ENCODE peak calls at places on chromosomes 13 and 19, in eight cellular contexts. One of them, this sample, is unnamed.

GRCh38 chr19:53864308-53864836 is 3.3 kb upstream of the MYADM start:
- DNase-seq in breast epithelium: no peak
- DNase-seq in HL-60: no peak
- DNase-seq in Panc1: no peak
- DNase-seq in suprapubic skin: no peak
- DNase-seq in HCT116: no peak
- DNase-seq in transverse colon: peak; percentile 55
- DNase-seq in GM12878: no peak
- DNase-seq in this sample: no peak

GRCh38 chr13:99830931-99831330 is 140.6 kb downstream of the ZIC5 start:
- DNase-seq in breast epithelium: no peak
- DNase-seq in HL-60: no peak
- DNase-seq in Panc1: no peak
- DNase-seq in suprapubic skin: no peak
- DNase-seq in HCT116: no peak
- DNase-seq in transverse colon: no peak
- DNase-seq in GM12878: no peak
- DNase-seq in this sample: no peak

GRCh38 chr13:46640843-46641242 is 87.9 kb downstream of the LRCH1 start:
- DNase-seq in breast epithelium: no peak
- DNase-seq in HL-60: peak; percentile 22
- DNase-seq in Panc1: no peak
- DNase-seq in suprapubic skin: no peak
- DNase-seq in HCT116: no peak
- DNase-seq in transverse colon: no peak
- DNase-seq in GM12878: no peak
- DNase-seq in this sample: no peak

GRCh38 chr13:75789451-75790197 is 153.5 kb downstream of the LMO7 start:
- DNase-seq in breast epithelium: no peak
- DNase-seq in HL-60: no peak
- DNase-seq in Panc1: no peak
- DNase-seq in suprapubic skin: no peak
- DNase-seq in HCT116: no peak
- DNase-seq in transverse colon: no peak
- DNase-seq in GM12878: no peak
- DNase-seq in this sample: no peak

GRCh38 chr13:79936368-79937136 is 404.4 kb downstream of the SPRY2 start:
- DNase-seq in breast epithelium: no peak
- DNase-seq in HL-60: no peak
- DNase-seq in Panc1: peak; percentile 91
- DNase-seq in suprapubic skin: no peak
- DNase-seq in HCT116: no peak
- DNase-seq in transverse colon: no peak
- DNase-seq in GM12878: no peak
- DNase-seq in this sample: no peak

GRCh38 chr19:18388328-18389094 is 2.6 kb downstream of the GDF15 start:
- DNase-seq in breast epithelium: peak; percentile 85
- DNase-seq in HL-60: peak; percentile 81
- DNase-seq in Panc1: no peak
- DNase-seq in suprapubic skin: peak; percentile 81
- DNase-seq in HCT116: no peak
- DNase-seq in transverse colon: peak; percentile 88
- DNase-seq in GM12878: peak; percentile 60
- DNase-seq in this sample: no peak

GRCh38 chr13:97020689-97021240 is 26.5 kb upstream of the OXGR1 start:
- DNase-seq in breast epithelium: no peak
- DNase-seq in HL-60: no peak
- DNase-seq in Panc1: no peak
- DNase-seq in suprapubic skin: no peak
- DNase-seq in HCT116: no peak
- DNase-seq in transverse colon: no peak
- DNase-seq in GM12878: no peak
- DNase-seq in this sample: no peak

GRCh38 chr13:51928231-51928630 is 66.5 kb downstream of the CCDC70 start:
- DNase-seq in breast epithelium: no peak
- DNase-seq in HL-60: no peak
- DNase-seq in Panc1: no peak
- DNase-seq in suprapubic skin: no peak
- DNase-seq in HCT116: no peak
- DNase-seq in transverse colon: no peak
- DNase-seq in GM12878: no peak
- DNase-seq in this sample: no peak

GRCh38 chr19:3450796-3451411 is 29.4 kb downstream of the SMIM24 start:
- DNase-seq in breast epithelium: no peak
- DNase-seq in HL-60: no peak
- DNase-seq in Panc1: peak; percentile 91
- DNase-seq in suprapubic skin: peak; percentile 84
- DNase-seq in HCT116: no peak
- DNase-seq in transverse colon: peak; percentile 61
- DNase-seq in GM12878: no peak
- DNase-seq in this sample: no peak

GRCh38 chr13:74287672-74288169 is 153.5 kb upstream of the KLF12 start:
- DNase-seq in breast epithelium: no peak
- DNase-seq in HL-60: no peak
- DNase-seq in Panc1: no peak
- DNase-seq in suprapubic skin: peak; percentile 70
- DNase-seq in HCT116: no peak
- DNase-seq in transverse colon: peak; percentile 85
- DNase-seq in GM12878: no peak
- DNase-seq in this sample: peak; percentile 48

GRCh38 chr13:63075126-63075525 is 1659.5 kb upstream of the PCDH20 start:
- DNase-seq in breast epithelium: no peak
- DNase-seq in HL-60: no peak
- DNase-seq in Panc1: no peak
- DNase-seq in suprapubic skin: no peak
- DNase-seq in HCT116: no peak
- DNase-seq in transverse colon: no peak
- DNase-seq in GM12878: no peak
- DNase-seq in this sample: no peak

GRCh38 chr19:15248648-15249559 is 16.7 kb upstream of the EPHX3 start:
- DNase-seq in breast epithelium: no peak
- DNase-seq in HL-60: no peak
- DNase-seq in Panc1: peak; percentile 2
- DNase-seq in suprapubic skin: no peak
- DNase-seq in HCT116: no peak
- DNase-seq in transverse colon: peak; percentile 74
- DNase-seq in GM12878: no peak
- DNase-seq in this sample: no peak

GRCh38 chr13:85099245-85099644 is 700.0 kb downstream of the SLITRK6 start:
- DNase-seq in breast epithelium: no peak
- DNase-seq in HL-60: no peak
- DNase-seq in Panc1: no peak
- DNase-seq in suprapubic skin: no peak
- DNase-seq in HCT116: no peak
- DNase-seq in transverse colon: no peak
- DNase-seq in GM12878: no peak
- DNase-seq in this sample: no peak

GRCh38 chr19:16062789-16063188 is 13.5 kb upstream of the TPM4 start:
- DNase-seq in breast epithelium: no peak
- DNase-seq in HL-60: peak; percentile 72
- DNase-seq in Panc1: no peak
- DNase-seq in suprapubic skin: peak; percentile 77
- DNase-seq in HCT116: no peak
- DNase-seq in transverse colon: peak; percentile 78
- DNase-seq in GM12878: no peak
- DNase-seq in this sample: no peak

GRCh38 chr13:36804588-36804987 is 14.4 kb upstream of the RFXAP start:
- DNase-seq in breast epithelium: no peak
- DNase-seq in HL-60: no peak
- DNase-seq in Panc1: no peak
- DNase-seq in suprapubic skin: no peak
- DNase-seq in HCT116: no peak
- DNase-seq in transverse colon: no peak
- DNase-seq in GM12878: no peak
- DNase-seq in this sample: no peak

GRCh38 chr13:31846182-31846938 is 107.0 kb downstream of the RXFP2 start:
- DNase-seq in breast epithelium: peak; percentile 67
- DNase-seq in HL-60: peak; percentile 79
- DNase-seq in Panc1: no peak
- DNase-seq in suprapubic skin: peak; percentile 87
- DNase-seq in HCT116: peak; percentile 51
- DNase-seq in transverse colon: peak; percentile 83
- DNase-seq in GM12878: peak; percentile 27
- DNase-seq in this sample: no peak

GRCh38 chr13:90400372-90400771 is 947.1 kb upstream of the MIR17HG start:
- DNase-seq in breast epithelium: no peak
- DNase-seq in HL-60: no peak
- DNase-seq in Panc1: no peak
- DNase-seq in suprapubic skin: no peak
- DNase-seq in HCT116: no peak
- DNase-seq in transverse colon: no peak
- DNase-seq in GM12878: no peak
- DNase-seq in this sample: no peak

GRCh38 chr13:102286326-102286725 is 115.5 kb downstream of the FGF14 start:
- DNase-seq in breast epithelium: no peak
- DNase-seq in HL-60: no peak
- DNase-seq in Panc1: no peak
- DNase-seq in suprapubic skin: no peak
- DNase-seq in HCT116: no peak
- DNase-seq in transverse colon: no peak
- DNase-seq in GM12878: no peak
- DNase-seq in this sample: no peak

DNA sequence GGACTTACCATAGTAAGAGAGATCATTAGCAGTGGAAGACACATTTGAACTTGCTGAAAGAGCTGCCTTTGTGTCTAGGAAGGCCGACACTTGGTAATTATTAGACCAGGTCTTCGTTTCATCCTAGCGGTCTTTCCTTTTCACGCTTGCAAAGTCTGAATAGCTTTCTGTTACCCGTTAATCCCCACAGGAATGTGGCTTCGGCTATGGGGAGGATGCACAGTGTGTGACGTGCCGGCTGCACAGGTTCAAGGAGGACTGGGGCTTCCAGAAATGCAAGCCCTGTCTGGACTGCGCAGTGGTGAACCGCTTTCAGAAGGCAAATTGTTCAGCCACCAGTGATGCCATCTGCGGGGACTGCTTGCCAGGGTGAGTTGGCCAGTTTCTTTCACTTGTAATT is 45.5 kb downstream of the TNFRSF19 start:
- DNase-seq in breast epithelium: no peak
- DNase-seq in HL-60: no peak
- DNase-seq in Panc1: no peak
- DNase-seq in suprapubic skin: no peak
- DNase-seq in HCT116: no peak
- DNase-seq in transverse colon: no peak
- DNase-seq in GM12878: no peak
- DNase-seq in this sample: no peak
- TF ChIP-seq POLR2AphosphoS5 in breast epithelium: no peak
- TF ChIP-seq POLR2AphosphoS5 in HL-60: no peak
- TF ChIP-seq POLR2AphosphoS5 in Panc1: no peak
- TF ChIP-seq POLR2AphosphoS5 in suprapubic skin: no peak
- TF ChIP-seq POLR2AphosphoS5 in HCT116: no peak
- TF ChIP-seq POLR2AphosphoS5 in transverse colon: no peak
- TF ChIP-seq POLR2AphosphoS5 in GM12878: no peak
- TF ChIP-seq POLR2AphosphoS5 in this sample: no peak

GRCh38 chr19:46416077-46416709 is 2.8 kb upstream of the CCDC8 start:
- DNase-seq in breast epithelium: peak; percentile 76
- DNase-seq in HL-60: no peak
- DNase-seq in Panc1: no peak
- DNase-seq in suprapubic skin: peak; percentile 77
- DNase-seq in HCT116: peak; percentile 40
- DNase-seq in transverse colon: peak; percentile 67
- DNase-seq in GM12878: no peak
- DNase-seq in this sample: no peak
- TF ChIP-seq POLR2AphosphoS5 in breast epithelium: peak; percentile 49
- TF ChIP-seq POLR2AphosphoS5 in HL-60: no peak
- TF ChIP-seq POLR2AphosphoS5 in Panc1: no peak
- TF ChIP-seq POLR2AphosphoS5 in suprapubic skin: no peak
- TF ChIP-seq POLR2AphosphoS5 in HCT116: no peak
- TF ChIP-seq POLR2AphosphoS5 in transverse colon: no peak
- TF ChIP-seq POLR2AphosphoS5 in GM12878: no peak
- TF ChIP-seq POLR2AphosphoS5 in this sample: peak; percentile 41

DNA sequence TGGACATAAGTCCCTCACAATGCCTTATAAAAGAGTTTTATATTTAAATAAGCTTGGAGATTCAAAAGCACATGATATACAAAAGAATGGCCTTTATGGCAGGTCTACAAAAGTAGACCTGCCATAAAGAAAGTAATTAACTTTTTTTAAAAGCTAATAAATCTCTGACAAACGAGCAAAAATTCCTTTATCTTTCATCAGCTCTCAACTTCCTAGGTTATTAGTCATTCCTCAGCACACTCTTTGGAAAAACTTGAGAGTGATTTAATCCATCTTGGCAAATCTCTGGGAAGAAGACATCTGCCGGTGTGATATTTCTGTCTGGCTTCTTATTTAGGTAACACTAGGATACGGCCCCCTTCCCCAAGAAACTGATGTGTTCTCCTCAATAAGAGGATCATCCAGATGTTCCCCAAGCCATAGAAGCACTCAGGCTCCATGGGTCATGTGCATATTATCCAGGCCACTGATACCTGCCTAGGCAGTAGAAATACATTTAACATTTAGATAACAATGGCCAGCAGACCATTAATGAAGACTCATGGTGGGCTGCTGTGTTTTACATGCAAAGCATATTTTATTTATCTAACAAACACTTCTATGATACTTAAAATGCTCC is 372.7 kb downstream of the LIG4 start:
- DNase-seq in breast epithelium: no peak
- DNase-seq in HL-60: no peak
- DNase-seq in Panc1: no peak
- DNase-seq in suprapubic skin: no peak
- DNase-seq in HCT116: no peak
- DNase-seq in transverse colon: no peak
- DNase-seq in GM12878: no peak
- DNase-seq in this sample: no peak
- TF ChIP-seq POLR2AphosphoS5 in breast epithelium: no peak
- TF ChIP-seq POLR2AphosphoS5 in HL-60: no peak
- TF ChIP-seq POLR2AphosphoS5 in Panc1: no peak
- TF ChIP-seq POLR2AphosphoS5 in suprapubic skin: no peak
- TF ChIP-seq POLR2AphosphoS5 in HCT116: no peak
- TF ChIP-seq POLR2AphosphoS5 in transverse colon: no peak
- TF ChIP-seq POLR2AphosphoS5 in GM12878: no peak
- TF ChIP-seq POLR2AphosphoS5 in this sample: no peak

GRCh38 chr19:38402967-38403674 is at the start of gene FAM98C:
- DNase-seq in breast epithelium: peak; percentile 96
- DNase-seq in HL-60: peak; percentile 96
- DNase-seq in Panc1: peak; percentile 81
- DNase-seq in suprapubic skin: peak; percentile 97
- DNase-seq in HCT116: peak; percentile 92
- DNase-seq in transverse colon: peak; percentile 98
- DNase-seq in GM12878: peak; percentile 76
- DNase-seq in this sample: peak; percentile 87

GRCh38 chr19:38401148-38401547 is 1.7 kb upstream of the FAM98C start:
- DNase-seq in breast epithelium: no peak
- DNase-seq in HL-60: no peak
- DNase-seq in Panc1: no peak
- DNase-seq in suprapubic skin: no peak
- DNase-seq in HCT116: no peak
- DNase-seq in transverse colon: no peak
- DNase-seq in GM12878: no peak
- DNase-seq in this sample: no peak

GRCh38 chr19:38404858-38405257 is 2.0 kb downstream of the FAM98C start:
- DNase-seq in breast epithelium: no peak
- DNase-seq in HL-60: no peak
- DNase-seq in Panc1: no peak
- DNase-seq in suprapubic skin: no peak
- DNase-seq in HCT116: no peak
- DNase-seq in transverse colon: no peak
- DNase-seq in GM12878: no peak
- DNase-seq in this sample: no peak

GRCh38 chr19:38400361-38400760 is 2.5 kb upstream of the FAM98C start:
- DNase-seq in breast epithelium: no peak
- DNase-seq in HL-60: no peak
- DNase-seq in Panc1: no peak
- DNase-seq in suprapubic skin: no peak
- DNase-seq in HCT116: no peak
- DNase-seq in transverse colon: no peak
- DNase-seq in GM12878: no peak
- DNase-seq in this sample: no peak

GRCh38 chr19:38402623-38402966 is 298 bp upstream of the FAM98C start:
- DNase-seq in breast epithelium: no peak
- DNase-seq in HL-60: no peak
- DNase-seq in Panc1: no peak
- DNase-seq in suprapubic skin: no peak
- DNase-seq in HCT116: no peak
- DNase-seq in transverse colon: no peak
- DNase-seq in GM12878: no peak
- DNase-seq in this sample: no peak
- TF ChIP-seq POLR2AphosphoS5 in breast epithelium: no peak
- TF ChIP-seq POLR2AphosphoS5 in HL-60: peak; percentile 6
- TF ChIP-seq POLR2AphosphoS5 in Panc1: no peak
- TF ChIP-seq POLR2AphosphoS5 in suprapubic skin: no peak
- TF ChIP-seq POLR2AphosphoS5 in HCT116: peak; percentile 54
- TF ChIP-seq POLR2AphosphoS5 in transverse colon: no peak
- TF ChIP-seq POLR2AphosphoS5 in GM12878: no peak
- TF ChIP-seq POLR2AphosphoS5 in this sample: no peak

This sample was measured in SK-N-MC.